ENCODE peak calls at places on chromosomes 16 and 17, in five cellular contexts. Q, T, R, W and M are unnamed samples.

GRCh38 chr16:82241469-82242052 is 71.5 kb upstream of the MPHOSPH6 start:
- DNase-seq in Q (no peak), T (no peak), R (no peak), W (no peak), M (no peak)

GRCh38 chr17:13346996-13347762 is 254.6 kb downstream of the HS3ST3A1 start:
- DNase-seq in Q (no peak), T (no peak), R (peak), W (no peak), M (peak)

GRCh38 chr17:37824534-37825485 is 80.0 kb upstream of the HNF1B start:
- DNase-seq in Q (no peak), T (no peak), R (peak), W (no peak), M (peak)

GRCh38 chr17:8056232-8056975 is 17.5 kb downstream of the ALOX15B start:
- DNase-seq in Q (no peak), T (no peak), R (peak), W (peak), M (peak)

GRCh38 chr16:81243927-81244326 is 5.4 kb downstream of the BCO1 start:
- DNase-seq in Q (no peak), T (no peak), R (no peak), W (no peak), M (no peak)

GRCh38 chr16:24668481-24669001 is 60.9 kb upstream of the TNRC6A start:
- DNase-seq in Q (no peak), T (no peak), R (peak), W (no peak), M (peak)

GRCh38 chr17:30340957-30341356 is 7.1 kb upstream of the TMIGD1 start:
- DNase-seq in Q (no peak), T (no peak), R (peak), W (no peak), M (peak)

GRCh38 chr17:12538003-12538402 is 127.7 kb upstream of the MYOCD start:
- DNase-seq in Q (no peak), T (no peak), R (no peak), W (no peak), M (no peak)

GRCh38 chr17:58615768-58616659 is 75.8 kb downstream of the TEX14 start:
- DNase-seq in Q (no peak), T (no peak), R (no peak), W (no peak), M (peak)

GRCh38 chr17:40179923-40180659 is 2.8 kb downstream of the RAPGEFL1 start:
- DNase-seq in Q (no peak), T (no peak), R (peak), W (no peak), M (peak)

GRCh38 chr16:71610936-71611871 is 14.8 kb upstream of the MARVELD3 start:
- DNase-seq in Q (peak), T (peak), R (peak), W (peak), M (peak)

GRCh38 chr16:50254072-50254471 is 12.3 kb upstream of the ADCY7 start:
- DNase-seq in Q (peak), T (no peak), R (no peak), W (no peak), M (no peak)

GRCh38 chr17:83183150-83183820 is 103.9 kb downstream of the METRNL start:
- DNase-seq in Q (peak), T (no peak), R (no peak), W (peak), M (no peak)

GRCh38 chr17:73371285-73371684 is 59.5 kb upstream of the CDC42EP4 start:
- DNase-seq in Q (no peak), T (no peak), R (peak), W (no peak), M (peak)

GRCh38 chr16:65069766-65070165 is 52.1 kb downstream of the CDH11 start:
- DNase-seq in Q (no peak), T (no peak), R (no peak), W (no peak), M (peak)

GRCh38 chr17:11279776-11280344 is 38.8 kb downstream of the SHISA6 start:
- DNase-seq in Q (no peak), T (no peak), R (no peak), W (no peak), M (no peak)

GRCh38 chr17:81322271-81323082 is 27.4 kb upstream of the SLC38A10 start:
- DNase-seq in Q (no peak), T (no peak), R (no peak), W (peak), M (no peak)

GRCh38 chr17:71224824-71225575 is 895.8 kb upstream of the SOX9 start:
- DNase-seq in Q (no peak), T (no peak), R (peak), W (no peak), M (peak)

GRCh38 chr17:39069114-39069756 is 82.2 kb downstream of the PLXDC1 start:
- DNase-seq in Q (no peak), T (peak), R (peak), W (peak), M (peak)

DNA sequence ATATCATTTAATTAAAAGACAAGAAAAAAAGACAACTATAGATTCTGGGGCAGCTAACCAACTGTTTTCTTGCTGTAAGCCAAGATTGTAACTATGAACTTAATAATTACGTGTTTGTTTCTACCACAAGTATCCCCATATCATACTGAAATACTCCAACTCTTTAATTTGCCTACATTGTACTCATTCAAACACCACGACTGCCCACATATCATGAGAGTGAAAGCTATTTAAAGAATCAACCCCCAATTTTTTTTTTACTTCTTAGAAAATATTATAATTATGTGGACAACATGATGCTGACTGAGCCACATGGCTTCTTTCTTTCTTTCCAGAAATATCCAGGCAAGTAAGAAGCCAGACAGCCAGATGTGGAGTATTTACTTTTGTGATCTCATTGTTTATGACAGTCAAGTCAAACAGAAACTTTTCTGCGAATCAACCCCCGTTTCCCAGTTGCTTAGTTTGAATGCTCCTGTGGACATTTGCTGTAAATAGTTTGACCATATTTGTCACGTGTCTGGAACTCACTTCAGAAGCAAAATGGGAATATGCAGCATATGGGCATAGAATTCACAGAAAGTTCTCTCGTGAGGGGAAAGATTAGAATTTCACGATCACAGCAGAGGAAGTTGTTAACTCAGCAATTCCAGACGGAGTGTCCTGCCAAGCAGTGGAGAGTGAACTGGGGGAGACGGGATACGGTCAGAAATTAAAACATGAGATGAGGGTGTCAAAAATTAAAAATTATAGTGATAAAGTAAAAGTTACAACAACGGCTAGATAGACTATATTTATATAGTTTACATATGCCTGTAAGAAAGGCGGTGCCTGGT is 126.7 kb upstream of the PSMD7 start:
- DNase-seq in Q (no peak), T (no peak), R (peak), W (no peak), M (peak)
- H3K4me3 ChIP-seq in Q (no peak), T (no peak), R (no peak), W (no peak), M (peak)

GRCh38 chr16:23124315-23124714 is 24.9 kb downstream of the USP31 start:
- DNase-seq in Q (no peak), T (no peak), R (peak), W (no peak), M (peak)
- TF ChIP-seq CTCF in Q (no peak), T (no peak), R (no peak), W (no peak), M (no peak)

GRCh38 chr16:30067584-30067916 is 2.0 kb downstream of the ALDOA start:
- DNase-seq in Q (no peak), T (no peak), R (no peak), W (no peak), M (no peak)

GRCh38 chr16:30068333-30068732 is 2.8 kb downstream of the ALDOA start:
- DNase-seq in Q (no peak), T (no peak), R (no peak), W (no peak), M (no peak)

GRCh38 chr16:30068750-30069574 is 3.4 kb downstream of the ALDOA start:
- DNase-seq in Q (no peak), T (peak), R (no peak), W (no peak), M (peak)

GRCh38 chr16:30070490-30070889 is 4.9 kb downstream of the ALDOA start:
- DNase-seq in Q (no peak), T (no peak), R (no peak), W (no peak), M (no peak)

GRCh38 chr16:30069575-30070462 is 4.3 kb downstream of the ALDOA start:
- DNase-seq in Q (no peak), T (no peak), R (no peak), W (no peak), M (peak)
- H3K4me3 ChIP-seq in Q (no peak), T (no peak), R (peak), W (no peak), M (peak)

GRCh38 chr16:17476414-17477259 is 5.9 kb upstream of the XYLT1 start:
- DNase-seq in Q (peak), T (peak), R (peak), W (peak), M (peak)

GRCh38 chr16:17475104-17475503 is 4.3 kb upstream of the XYLT1 start:
- DNase-seq in Q (no peak), T (no peak), R (no peak), W (no peak), M (no peak)

GRCh38 chr16:17471745-17472075 is 950 bp upstream of the XYLT1 start:
- DNase-seq in Q (no peak), T (no peak), R (peak), W (no peak), M (no peak)

GRCh38 chr16:17474037-17474436 is 3.3 kb upstream of the XYLT1 start:
- DNase-seq in Q (no peak), T (no peak), R (no peak), W (no peak), M (peak)

GRCh38 chr16:17474572-17474971 is 3.8 kb upstream of the XYLT1 start:
- DNase-seq in Q (no peak), T (peak), R (no peak), W (no peak), M (no peak)
- TF ChIP-seq CTCF in Q (no peak), T (no peak), R (no peak), W (no peak), M (no peak)

GRCh38 chr16:66842765-66843164 is 1.4 kb upstream of the CA7 start:
- DNase-seq in Q (no peak), T (no peak), R (peak), W (no peak), M (no peak)
- H3K4me3 ChIP-seq in Q (no peak), T (no peak), R (no peak), W (no peak), M (no peak)